ENCODE peak calls at places on chromosomes 2 and 18, in ten cellular contexts. A is heart right ventricle; K is GM12864; W is PC-3; T is heart left ventricle; S is astrocyte of the spinal cord; V is left ventricle myocardium inferior; I is transverse colon; G is tibial artery; E is activated CD8-positive, alpha-beta T cell treated with anti-CD3 and anti-CD28 coated beads for 36 hours. N is an unnamed sample.

GRCh38 chr2:25707927-25708326 is 34.5 kb upstream of the DTNB start:
- DNase-seq in A (no peak), K (no peak), W (peak), T (no peak), S (no peak), V (no peak), I (no peak), G (no peak), E (no peak), N (no peak)

GRCh38 chr2:20457027-20457426 is 10.2 kb downstream of the RHOB start:
- DNase-seq in A (no peak), K (no peak), W (no peak), T (no peak), S (no peak), V (no peak), I (no peak), G (no peak), E (peak), N (peak)

GRCh38 chr2:11152591-11152990 is 2.7 kb upstream of the SLC66A3 start:
- DNase-seq in A (no peak), K (no peak), W (no peak), T (no peak), S (no peak), V (no peak), I (no peak), G (no peak), E (no peak), N (no peak)

GRCh38 chr2:15050483-15050882 is 418.0 kb downstream of the LRATD1 start:
- DNase-seq in A (no peak), K (no peak), W (peak), T (no peak), S (peak), V (no peak), I (no peak), G (no peak), E (no peak), N (no peak)

GRCh38 chr2:143336719-143337210 is 207.5 kb downstream of the ARHGAP15 start:
- DNase-seq in A (no peak), K (no peak), W (no peak), T (no peak), S (no peak), V (no peak), I (no peak), G (no peak), E (no peak), N (no peak)

GRCh38 chr2:151907933-151908882 is 80.0 kb upstream of the ARL5A start:
- DNase-seq in A (no peak), K (no peak), W (no peak), T (no peak), S (no peak), V (no peak), I (no peak), G (no peak), E (no peak), N (no peak)

GRCh38 chr18:12296087-12296403 is 12.0 kb upstream of the TUBB6 start:
- DNase-seq in A (no peak), K (no peak), W (peak), T (no peak), S (no peak), V (no peak), I (no peak), G (peak), E (peak), N (no peak)

GRCh38 chr2:217248312-217248935 is 388.6 kb upstream of the TNP1 start:
- DNase-seq in A (peak), K (peak), W (no peak), T (peak), S (peak), V (peak), I (peak), G (peak), E (no peak), N (peak)

GRCh38 chr2:64260817-64261216 is 116.6 kb upstream of the PELI1 start:
- DNase-seq in A (peak), K (peak), W (no peak), T (peak), S (no peak), V (peak), I (peak), G (peak), E (peak), N (peak)

GRCh38 chr2:68404164-68404563 is 39.1 kb downstream of the PLEK start:
- DNase-seq in A (no peak), K (no peak), W (no peak), T (no peak), S (no peak), V (no peak), I (no peak), G (no peak), E (no peak), N (no peak)

DNA sequence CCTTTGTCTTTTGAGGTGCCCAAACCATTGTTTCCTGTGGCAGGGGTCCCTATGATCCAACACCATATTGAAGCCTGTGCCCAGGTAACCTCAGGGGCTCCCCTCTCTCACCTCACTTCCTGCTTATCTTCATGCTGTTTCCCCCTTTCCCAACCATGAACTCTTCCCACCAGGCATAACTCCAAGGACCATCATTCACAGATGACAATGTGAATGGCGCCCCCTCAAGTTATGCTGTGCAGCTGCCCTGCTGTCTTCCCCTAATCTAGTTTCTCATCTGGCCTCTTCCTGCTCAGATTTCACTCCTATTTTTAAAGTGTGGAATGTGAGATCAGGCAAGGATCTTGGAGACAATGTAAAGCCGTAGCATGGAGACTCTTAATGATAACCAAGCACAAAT is 1.4 kb downstream of the GMPPA start:
- DNase-seq in A (no peak), K (no peak), W (peak), T (no peak), S (no peak), V (no peak), I (no peak), G (no peak), E (no peak), N (no peak)
- TF ChIP-seq CTCF in A (no peak), K (peak), W (peak), T (no peak), S (peak), V (no peak), I (no peak), G (no peak), E (no peak), N (no peak)

GRCh38 chr2:187453078-187453641 is 5.1 kb upstream of the CALCRL start:
- DNase-seq in A (no peak), K (no peak), W (peak), T (no peak), S (peak), V (no peak), I (no peak), G (no peak), E (no peak), N (no peak)
- TF ChIP-seq CTCF in A (peak), K (no peak), W (peak), T (peak), S (peak), V (peak), I (peak), G (peak), E (no peak), N (peak)

GRCh38 chr2:2101924-2102323 is 229.2 kb downstream of the MYT1L start:
- DNase-seq in A (no peak), K (no peak), W (no peak), T (no peak), S (no peak), V (no peak), I (no peak), G (no peak), E (no peak), N (no peak)
- TF ChIP-seq CTCF in A (peak), K (peak), W (peak), T (peak), S (peak), V (peak), I (no peak), G (no peak), E (no peak), N (no peak)

GRCh38 chr18:55322176-55322735 is 265.7 kb downstream of the TCF4 start:
- DNase-seq in A (peak), K (peak), W (peak), T (peak), S (peak), V (peak), I (peak), G (peak), E (peak), N (peak)
- TF ChIP-seq CTCF in A (peak), K (no peak), W (no peak), T (peak), S (no peak), V (peak), I (no peak), G (no peak), E (no peak), N (no peak)

DNA sequence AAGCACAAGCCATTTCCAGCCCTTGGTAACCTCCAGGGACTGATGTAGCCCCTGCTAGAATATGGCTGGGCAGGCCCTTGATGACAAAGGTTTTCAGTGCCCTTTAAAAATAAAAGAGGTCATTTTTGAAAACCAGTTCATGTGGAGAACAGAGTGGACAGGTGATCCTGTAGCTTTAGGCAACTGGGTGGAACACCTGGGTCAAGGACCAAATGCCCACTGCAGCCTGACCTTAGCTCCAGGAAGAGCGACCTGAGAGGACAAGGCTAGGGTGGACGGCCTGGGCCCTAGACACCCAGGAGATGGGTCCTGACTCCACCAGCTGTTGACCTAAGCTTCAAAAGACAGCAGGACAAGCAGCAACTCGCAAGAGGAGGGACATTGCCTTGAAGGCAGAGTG is 116.6 kb downstream of the LIPG start:
- DNase-seq in A (no peak), K (no peak), W (no peak), T (no peak), S (no peak), V (no peak), I (no peak), G (no peak), E (no peak), N (no peak)
- TF ChIP-seq CTCF in A (no peak), K (no peak), W (no peak), T (no peak), S (no peak), V (no peak), I (no peak), G (no peak), E (no peak), N (no peak)

GRCh38 chr2:227551804-227552203 is 46.9 kb upstream of the SCYGR2 start:
- DNase-seq in A (no peak), K (no peak), W (no peak), T (no peak), S (no peak), V (no peak), I (no peak), G (no peak), E (no peak), N (no peak)

DNA sequence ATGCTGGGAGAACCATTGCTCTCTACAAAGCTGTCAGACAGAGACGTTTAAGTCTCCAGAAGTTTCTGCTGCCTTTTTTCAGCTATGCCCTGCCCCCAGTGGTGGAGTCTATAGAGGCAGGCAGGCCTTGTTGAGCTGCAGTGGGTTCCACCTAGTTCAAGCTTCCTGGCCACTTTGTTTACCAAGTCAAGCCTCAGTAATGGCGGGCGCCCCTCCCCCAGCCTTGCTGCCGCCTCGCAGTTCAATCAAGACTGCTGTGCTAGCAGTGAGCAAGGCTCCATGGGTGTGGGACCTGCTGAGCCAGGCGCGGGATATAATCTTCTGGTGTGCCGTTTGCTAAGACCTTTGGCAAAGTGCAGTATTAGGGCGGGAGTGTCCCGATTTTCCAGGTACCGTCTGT is 52.7 kb upstream of the SCYGR2 start:
- DNase-seq in A (no peak), K (no peak), W (peak), T (no peak), S (no peak), V (no peak), I (no peak), G (no peak), E (peak), N (no peak)
- TF ChIP-seq CTCF in A (peak), K (peak), W (peak), T (no peak), S (peak), V (no peak), I (no peak), G (no peak), E (no peak), N (no peak)

N was measured in GM10248.